ENCODE peak calls at places on chromosomes 2 and 18, in five cellular contexts. R, B, S, H and D are unnamed samples.

GRCh38 chr2:218517434-218518206 is 50.5 kb downstream of the USP37 start:
- DNase-seq in R (no peak), B (no peak), S (no peak), H (peak), D (no peak)

GRCh38 chr2:140273396-140273795 is 1493.2 kb upstream of the NXPH2 start:
- DNase-seq in R (no peak), B (no peak), S (no peak), H (no peak), D (no peak)

GRCh38 chr2:175414872-175415487 is 233.5 kb upstream of the ATP5MC3 start:
- DNase-seq in R (peak), B (peak), S (no peak), H (peak), D (peak)

GRCh38 chr2:122194546-122194945 is 439.1 kb downstream of the TSN start:
- DNase-seq in R (no peak), B (peak), S (no peak), H (no peak), D (no peak)

GRCh38 chr18:22470511-22471181 is 52.9 kb upstream of the CTAGE1 start:
- DNase-seq in R (no peak), B (peak), S (no peak), H (peak), D (peak)

GRCh38 chr18:4125246-4125938 is 329.7 kb downstream of the DLGAP1 start:
- DNase-seq in R (peak), B (no peak), S (no peak), H (peak), D (no peak)

GRCh38 chr2:96408631-96409542 is 73.3 kb downstream of the NCAPH start:
- DNase-seq in R (peak), B (no peak), S (no peak), H (peak), D (no peak)

GRCh38 chr18:57970356-57971095 is 73.5 kb upstream of the NEDD4L start:
- DNase-seq in R (no peak), B (no peak), S (no peak), H (no peak), D (no peak)

GRCh38 chr2:153557211-153557610 is 78.6 kb upstream of the RPRM start:
- DNase-seq in R (no peak), B (peak), S (no peak), H (no peak), D (no peak)